ENCODE peak calls at places on chromosomes 4 and X, in five cellular contexts. One of them, this sample, is unnamed.

GRCh38 chrX:47751670-47752069 is 85.0 kb upstream of the ZNF81 start:
- DNase-seq in body of pancreas: peak; percentile 43
- DNase-seq in ovary: peak; percentile 27
- DNase-seq in uterus: no peak
- DNase-seq in Peyer's patch: no peak
- DNase-seq in this sample: no peak

GRCh38 chrX:19568422-19568821 is 53.1 kb upstream of the MAP3K15 start:
- DNase-seq in ovary: no peak
- DNase-seq in body of pancreas: no peak
- DNase-seq in uterus: no peak
- DNase-seq in Peyer's patch: no peak
- DNase-seq in this sample: no peak

GRCh38 chrX:2464677-2465166 is 36.1 kb downstream of the DHRSX start:
- DNase-seq in body of pancreas: no peak
- DNase-seq in uterus: no peak
- DNase-seq in ovary: no peak
- DNase-seq in Peyer's patch: no peak
- DNase-seq in this sample: no peak

GRCh38 chr4:26984896-26985295 is 124.3 kb downstream of the STIM2 start:
- DNase-seq in Peyer's patch: no peak
- DNase-seq in uterus: no peak
- DNase-seq in body of pancreas: no peak
- DNase-seq in ovary: no peak
- DNase-seq in this sample: no peak

GRCh38 chr4:16027626-16028025 is 56.2 kb downstream of the PROM1 start:
- DNase-seq in Peyer's patch: no peak
- DNase-seq in body of pancreas: no peak
- DNase-seq in ovary: no peak
- DNase-seq in uterus: no peak
- DNase-seq in this sample: no peak

GRCh38 chr4:176778063-176778462 is 14.7 kb downstream of the VEGFC start:
- DNase-seq in ovary: no peak
- DNase-seq in uterus: no peak
- DNase-seq in Peyer's patch: no peak
- DNase-seq in body of pancreas: no peak
- DNase-seq in this sample: no peak

GRCh38 chr4:80073362-80074008 is 456 bp upstream of the ANTXR2 start:
- DNase-seq in body of pancreas: no peak
- DNase-seq in uterus: no peak
- DNase-seq in ovary: no peak
- DNase-seq in Peyer's patch: peak; percentile 59
- DNase-seq in this sample: no peak

GRCh38 chrX:25275159-25275558 is 259.4 kb upstream of the ARX start:
- DNase-seq in uterus: no peak
- DNase-seq in ovary: no peak
- DNase-seq in Peyer's patch: no peak
- DNase-seq in body of pancreas: no peak
- DNase-seq in this sample: no peak

GRCh38 chr4:179615704-179616103 is 2173.5 kb upstream of the AGA start:
- DNase-seq in Peyer's patch: no peak
- DNase-seq in body of pancreas: no peak
- DNase-seq in uterus: no peak
- DNase-seq in ovary: no peak
- DNase-seq in this sample: no peak

GRCh38 chrX:155819966-155820491 is 61.1 kb upstream of the VAMP7 start:
- DNase-seq in ovary: peak; percentile 35
- DNase-seq in uterus: peak; percentile 35
- DNase-seq in body of pancreas: peak; percentile 77
- DNase-seq in Peyer's patch: no peak
- DNase-seq in this sample: no peak

GRCh38 chrX:47817421-47817820 is 19.3 kb upstream of the ZNF81 start:
- DNase-seq in body of pancreas: no peak
- DNase-seq in ovary: no peak
- DNase-seq in Peyer's patch: no peak
- DNase-seq in uterus: no peak
- DNase-seq in this sample: no peak

GRCh38 chrX:110003167-110004156 is 548 bp downstream of the TMEM164 start:
- DNase-seq in Peyer's patch: peak; percentile 20
- DNase-seq in ovary: peak; percentile 42
- DNase-seq in uterus: peak; percentile 18
- DNase-seq in body of pancreas: peak; percentile 9
- DNase-seq in this sample: no peak

GRCh38 chrX:109537324-109537665 is 651 bp downstream of the NXT2 start:
- DNase-seq in Peyer's patch: no peak
- DNase-seq in body of pancreas: peak; percentile 82
- DNase-seq in uterus: no peak
- DNase-seq in ovary: no peak
- DNase-seq in this sample: no peak

GRCh38 chr4:135497563-135498152 is 1296.1 kb upstream of the PABPC4L start:
- DNase-seq in uterus: no peak
- DNase-seq in Peyer's patch: no peak
- DNase-seq in body of pancreas: no peak
- DNase-seq in ovary: no peak
- DNase-seq in this sample: no peak

GRCh38 chr4:123127865-123128264 is 205.5 kb upstream of the NUDT6 start:
- DNase-seq in Peyer's patch: no peak
- DNase-seq in uterus: no peak
- DNase-seq in ovary: no peak
- DNase-seq in body of pancreas: no peak
- DNase-seq in this sample: no peak

GRCh38 chrX:134551365-134552095 is 91.6 kb downstream of the HPRT1 start:
- DNase-seq in ovary: no peak
- DNase-seq in uterus: no peak
- DNase-seq in Peyer's patch: no peak
- DNase-seq in body of pancreas: no peak
- DNase-seq in this sample: no peak

GRCh38 chrX:41332408-41332987 is 1.5 kb upstream of the DDX3X start:
- DNase-seq in Peyer's patch: peak; percentile 62
- DNase-seq in ovary: no peak
- DNase-seq in uterus: no peak
- DNase-seq in body of pancreas: peak; percentile 32
- DNase-seq in this sample: peak; percentile 79

GRCh38 chr4:4594531-4594930 is 52.7 kb upstream of the STX18 start:
- DNase-seq in body of pancreas: no peak
- DNase-seq in ovary: no peak
- DNase-seq in uterus: no peak
- DNase-seq in Peyer's patch: no peak
- DNase-seq in this sample: no peak

GRCh38 chr4:121306932-121307331 is 73.9 kb downstream of the QRFPR start:
- DNase-seq in Peyer's patch: no peak
- DNase-seq in body of pancreas: no peak
- DNase-seq in ovary: no peak
- DNase-seq in uterus: no peak
- DNase-seq in this sample: no peak
- H3K27ac ChIP-seq in Peyer's patch: no peak overlapping the region
- H3K27ac ChIP-seq in body of pancreas: no peak overlapping the region
- H3K27ac ChIP-seq in ovary: no peak overlapping the region
- H3K27ac ChIP-seq in uterus: no peak overlapping the region
- H3K27ac ChIP-seq in this sample: no peak overlapping the region

GRCh38 chr4:82367438-82368097 is 6.2 kb downstream of the HNRNPD start:
- DNase-seq in ovary: no peak
- DNase-seq in uterus: no peak
- DNase-seq in Peyer's patch: no peak
- DNase-seq in body of pancreas: no peak
- DNase-seq in this sample: no peak
- H3K27ac ChIP-seq in ovary: no peak overlapping the region
- H3K27ac ChIP-seq in uterus: no peak overlapping the region
- H3K27ac ChIP-seq in Peyer's patch: no peak overlapping the region
- H3K27ac ChIP-seq in body of pancreas: no peak overlapping the region
- H3K27ac ChIP-seq in this sample: no peak overlapping the region

GRCh38 chrX:70481424-70481823 is 36.8 kb downstream of the DLG3 start:
- DNase-seq in uterus: no peak
- DNase-seq in ovary: no peak
- DNase-seq in Peyer's patch: no peak
- DNase-seq in body of pancreas: no peak
- DNase-seq in this sample: no peak
- H3K27ac ChIP-seq in uterus: peak overlapping the region; percentile 52
- H3K27ac ChIP-seq in ovary: no peak overlapping the region
- H3K27ac ChIP-seq in Peyer's patch: peak overlapping the region; percentile 84
- H3K27ac ChIP-seq in body of pancreas: peak overlapping the region; percentile 55
- H3K27ac ChIP-seq in this sample: no peak overlapping the region

GRCh38 chrX:102720237-102721168 is at the start of gene GPRASP3:
- DNase-seq in Peyer's patch: peak; percentile 65
- DNase-seq in ovary: peak; percentile 66
- DNase-seq in uterus: peak; percentile 70
- DNase-seq in body of pancreas: peak; percentile 84
- DNase-seq in this sample: no peak

GRCh38 chrX:102727761-102728160 is 7.2 kb downstream of the GPRASP3 start:
- DNase-seq in Peyer's patch: no peak
- DNase-seq in uterus: no peak
- DNase-seq in ovary: no peak
- DNase-seq in body of pancreas: no peak
- DNase-seq in this sample: no peak

GRCh38 chrX:102728646-102729045 is 8.1 kb downstream of the GPRASP3 start:
- DNase-seq in uterus: no peak
- DNase-seq in Peyer's patch: no peak
- DNase-seq in body of pancreas: no peak
- DNase-seq in ovary: no peak
- DNase-seq in this sample: no peak

DNA sequence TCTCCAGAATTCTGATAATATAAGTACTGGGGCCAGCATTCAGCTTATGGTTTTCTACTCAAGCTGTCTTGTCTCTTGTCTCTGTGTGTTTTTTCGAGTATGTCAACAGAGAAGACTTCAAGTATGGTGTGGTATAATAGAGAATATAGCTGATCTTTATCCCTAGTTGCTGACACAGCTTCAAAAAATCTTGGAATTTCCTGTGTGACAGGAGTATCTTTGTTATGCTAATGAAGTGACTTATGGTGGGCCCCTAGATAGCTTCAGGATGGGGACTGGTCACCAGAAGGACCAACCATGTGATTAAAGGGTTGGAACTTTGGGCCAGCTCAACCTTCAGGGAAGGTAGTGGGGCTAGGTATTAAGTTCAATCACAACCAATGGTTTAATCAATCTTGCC is 2.9 kb downstream of the GPRASP3 start:
- DNase-seq in body of pancreas: no peak
- DNase-seq in ovary: no peak
- DNase-seq in Peyer's patch: no peak
- DNase-seq in uterus: no peak
- DNase-seq in this sample: no peak
- H3K27ac ChIP-seq in body of pancreas: no peak overlapping the region
- H3K27ac ChIP-seq in ovary: no peak overlapping the region
- H3K27ac ChIP-seq in Peyer's patch: no peak overlapping the region
- H3K27ac ChIP-seq in uterus: no peak overlapping the region
- H3K27ac ChIP-seq in this sample: no peak overlapping the region